ENCODE peak calls at places on chromosomes 5 and 9, in nine cellular contexts. K is heart right ventricle; F is CD8-positive, alpha-beta memory T cell; H is Peyer's patch; J is tibial artery; Q is GM23248; L is prostate gland; Y is H1; C is CD4-positive, alpha-beta memory T cell. M is an unnamed sample.

GRCh38 chr9:91905958-91906585 is 44.0 kb downstream of the ROR2 start:
- DNase-seq in J (no peak), Q (no peak), L (peak; percentile 51), F (peak; percentile 31), H (no peak), C (peak; percentile 58), Y (no peak), K (peak; percentile 40), M (peak; percentile 45)

GRCh38 chr9:744790-745456 is 96.6 kb upstream of the DMRT1 start:
- DNase-seq in F (no peak), L (no peak), Q (no peak), J (peak; percentile 73), C (no peak), H (no peak), Y (no peak), K (peak; percentile 79), M (peak; percentile 41)

GRCh38 chr5:95884021-95884333 is 61.5 kb upstream of the GLRX start:
- DNase-seq in C (no peak), L (no peak), F (no peak), H (no peak), Q (peak; percentile 80), K (no peak), Y (no peak), J (no peak), M (no peak)

GRCh38 chr9:20353931-20354652 is 268.2 kb downstream of the MLLT3 start:
- DNase-seq in H (no peak), F (no peak), L (no peak), C (no peak), J (no peak), Y (no peak), Q (peak; percentile 44), K (no peak), M (no peak)

GRCh38 chr5:3024976-3025375 is 273.5 kb upstream of the IRX2 start:
- DNase-seq in Y (no peak), L (no peak), J (no peak), H (no peak), K (no peak), Q (no peak), C (no peak), F (no peak), M (no peak)

GRCh38 chr5:160133071-160133917 is 14.0 kb upstream of the PWWP2A start:
- DNase-seq in Q (peak; percentile 80), L (no peak), J (peak; percentile 77), C (no peak), F (no peak), Y (peak; percentile 25), K (peak; percentile 21), H (peak; percentile 53), M (peak; percentile 35)

GRCh38 chr5:145551714-145552113 is 283.4 kb downstream of the PRELID2 start:
- DNase-seq in F (no peak), J (no peak), K (no peak), Y (no peak), Q (no peak), H (no peak), C (no peak), L (no peak), M (no peak)

GRCh38 chr9:38004809-38005560 is 64.0 kb downstream of the SHB start:
- DNase-seq in C (no peak), K (no peak), H (peak; percentile 12), J (no peak), Y (no peak), F (no peak), Q (no peak), L (no peak), M (no peak)

GRCh38 chr5:108386345-108387061 is 4.6 kb upstream of the FBXL17 start:
- DNase-seq in H (no peak), Y (no peak), K (no peak), Q (peak; percentile 78), L (no peak), J (no peak), F (no peak), C (no peak), M (no peak)

GRCh38 chr5:7445066-7445465 is 49.1 kb downstream of the ADCY2 start:
- DNase-seq in J (no peak), L (no peak), K (no peak), C (no peak), Y (no peak), H (no peak), Q (no peak), F (no peak), M (no peak)

GRCh38 chr9:77764894-77765780 is 117.0 kb upstream of the GNA14 start:
- DNase-seq in F (no peak), K (no peak), Y (no peak), H (no peak), J (no peak), C (no peak), L (no peak), Q (peak; percentile 74), M (no peak)

GRCh38 chr5:75053286-75054109 is 1.1 kb upstream of the GCNT4 start:
- DNase-seq in L (peak; percentile 33), C (peak; percentile 74), H (peak; percentile 87), Q (peak; percentile 94), Y (no peak), F (peak; percentile 25), K (peak; percentile 39), J (peak; percentile 81), M (peak; percentile 76)

GRCh38 chr5:59724482-59725392 is 168.8 kb downstream of the PDE4D start:
- DNase-seq in H (no peak), Q (peak; percentile 61), K (no peak), L (no peak), Y (no peak), C (no peak), F (no peak), J (no peak), M (no peak)

GRCh38 chr5:104084896-104085295 is 522.3 kb upstream of the NUDT12 start:
- DNase-seq in L (no peak), K (no peak), C (no peak), H (no peak), J (no peak), F (no peak), Y (no peak), Q (no peak), M (no peak)

GRCh38 chr5:151082274-151082902 is 1.6 kb upstream of the TNIP1 start:
- DNase-seq in C (no peak), Q (peak; percentile 59), K (no peak), J (no peak), L (no peak), H (peak; percentile 63), F (no peak), Y (no peak), M (no peak)

GRCh38 chr9:122087406-122088200 is 5.5 kb downstream of the TTLL11 start:
- DNase-seq in L (no peak), F (no peak), K (no peak), Q (peak; percentile 77), Y (no peak), J (peak; percentile 85), H (no peak), C (no peak), M (no peak)

DNA sequence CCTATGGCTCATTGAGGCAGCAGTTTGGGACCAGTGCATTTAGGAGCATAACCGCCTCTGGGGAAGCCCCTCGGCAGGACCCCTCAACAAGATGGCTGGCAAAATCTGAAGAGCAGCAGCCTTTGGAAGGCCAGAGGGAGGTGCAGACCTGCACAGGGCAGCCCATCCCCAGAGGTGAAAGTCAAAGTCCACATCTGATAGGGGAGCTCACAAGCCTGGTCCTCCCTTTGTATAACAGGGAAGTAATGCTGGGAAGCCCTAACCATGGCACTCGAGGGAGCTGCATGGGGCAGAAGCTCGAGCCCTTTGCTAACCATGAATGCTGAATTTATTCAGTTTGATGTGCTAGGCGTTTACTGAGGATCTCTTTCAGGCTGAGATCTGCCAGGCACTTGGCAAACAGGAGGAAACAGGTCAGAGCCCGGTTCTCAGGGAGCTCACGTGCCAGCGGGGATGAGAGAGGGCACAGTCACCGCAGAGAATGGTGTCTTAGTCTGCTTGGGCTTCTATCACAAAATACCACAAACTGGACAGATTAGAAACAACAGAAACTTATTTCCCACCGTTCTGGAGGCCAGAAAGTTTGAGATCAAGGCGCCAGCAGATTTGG is 114.1 kb downstream of the GABBR2 start:
- DNase-seq in Q (no peak), L (no peak), K (no peak), Y (no peak), H (no peak), C (no peak), J (no peak), F (no peak), M (no peak)
- H3K27ac ChIP-seq in Q (no peak overlapping the region), L (no peak overlapping the region), K (no peak overlapping the region), Y (no peak overlapping the region), H (no peak overlapping the region), C (no peak overlapping the region), J (no peak overlapping the region), F (no peak overlapping the region), M (no peak overlapping the region)

GRCh38 chr5:69451941-69452652 is 37.2 kb downstream of the MARVELD2 start:
- DNase-seq in Y (no peak), C (no peak), F (no peak), J (no peak), L (no peak), H (no peak), Q (no peak), K (no peak), M (no peak)
- H3K4me3 ChIP-seq in Y (no peak overlapping the region), C (no peak overlapping the region), F (no peak overlapping the region), J (no peak overlapping the region), L (no peak overlapping the region), H (no peak overlapping the region), Q (no peak overlapping the region), K (no peak overlapping the region), M (no peak overlapping the region)

DNA sequence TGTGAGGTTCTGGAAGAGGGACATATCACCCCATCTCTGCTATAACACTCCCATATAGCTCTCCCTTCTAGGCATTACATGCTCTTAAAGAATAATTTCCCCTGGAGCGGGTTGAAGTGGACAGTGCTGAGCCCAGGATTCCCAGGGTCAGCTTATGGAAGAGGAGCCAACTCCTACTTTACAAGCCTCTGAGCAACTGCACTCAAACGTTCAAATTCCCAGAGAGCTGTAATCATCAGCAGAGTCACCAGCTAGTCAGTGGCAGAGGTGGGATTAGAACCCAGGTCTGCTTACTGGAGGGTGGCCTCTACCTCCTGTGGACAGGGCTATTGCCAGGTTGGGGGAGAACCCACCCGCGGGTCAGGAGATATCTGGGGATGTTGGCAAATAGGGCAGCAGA is 1.4 kb downstream of the NEURL1B start:
- DNase-seq in F (no peak), Q (peak; percentile 32), L (no peak), C (no peak), H (no peak), J (no peak), Y (no peak), K (no peak), M (no peak)
- H3K27ac ChIP-seq in F (no peak overlapping the region), Q (no peak overlapping the region), L (peak overlapping the region; percentile 83), C (no peak overlapping the region), H (peak overlapping the region; percentile 96), J (peak overlapping the region; percentile 88), Y (no peak overlapping the region), K (peak overlapping the region; percentile 92), M (peak overlapping the region; percentile 84)

DNA sequence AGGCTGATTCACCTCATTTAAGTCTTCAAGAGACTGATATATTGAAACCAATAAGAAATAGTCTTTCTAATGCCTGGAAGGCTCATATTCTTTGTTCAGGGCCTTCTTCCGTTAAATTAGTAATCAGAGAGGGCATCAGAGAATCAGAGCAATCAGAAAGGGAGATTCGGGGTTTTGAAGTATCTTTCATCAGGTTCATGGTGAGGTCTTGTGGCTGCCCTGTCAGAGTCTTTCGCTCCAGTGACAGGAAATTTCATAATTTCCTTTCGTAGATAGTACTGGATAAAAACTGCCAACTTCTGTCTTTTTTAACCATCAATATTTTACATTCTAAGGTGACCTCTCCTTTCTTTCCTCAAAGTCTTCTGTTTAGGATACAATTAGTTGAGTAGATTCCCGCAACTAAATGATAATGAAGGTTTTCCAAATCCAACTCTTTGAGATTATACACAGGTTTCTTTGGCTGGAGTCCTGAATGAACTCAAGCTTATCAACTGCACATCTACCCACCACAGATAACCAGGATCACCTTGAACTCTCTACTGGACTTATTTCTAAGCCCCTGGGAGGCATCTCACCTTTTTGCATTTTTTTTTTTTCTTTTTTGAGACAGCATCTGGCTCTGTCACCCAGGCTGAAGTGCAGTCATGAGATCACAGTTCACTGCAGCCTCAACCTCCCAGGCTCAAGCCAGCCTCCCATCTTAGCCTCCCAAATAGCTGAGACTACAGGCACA is 5.5 kb downstream of the IL31RA start:
- DNase-seq in Y (no peak), H (no peak), F (peak; percentile 10), C (peak; percentile 49), K (no peak), L (no peak), Q (no peak), J (no peak), M (no peak)
- H3K4me3 ChIP-seq in Y (no peak overlapping the region), H (no peak overlapping the region), F (no peak overlapping the region), C (no peak overlapping the region), K (no peak overlapping the region), L (no peak overlapping the region), Q (no peak overlapping the region), J (no peak overlapping the region), M (no peak overlapping the region)